ENCODE peak calls at places on chromosomes 16 and 17, in six cellular contexts. X is tibial nerve; Y is neural progenitor cell; A is mesenchymal stem cell; W is CD8-positive, alpha-beta memory T cell; Q is coronary artery. P is an unnamed sample.
A peak's percentile ranks its signal among the peaks of the same experiment; 100 is the strongest.

GRCh38 chr17:77054926-77055325 is 85.8 kb upstream of the SEC14L1 start:
- DNase-seq in Y (peak; percentile 16), X (no peak), A (no peak), W (no peak), Q (no peak), P (no peak)

GRCh38 chr16:71383054-71383773 is 24.7 kb downstream of the CALB2 start:
- DNase-seq in Q (no peak), A (no peak), Y (peak; percentile 43), W (no peak), X (no peak), P (no peak)

GRCh38 chr17:48715496-48716399 is 6.6 kb downstream of the PRAC1 start:
- DNase-seq in Y (no peak), A (peak; percentile 11), X (no peak), Q (no peak), W (no peak), P (no peak)

GRCh38 chr17:73338566-73339247 is 26.9 kb upstream of the CDC42EP4 start:
- DNase-seq in A (no peak), Y (no peak), Q (no peak), X (no peak), W (no peak), P (no peak)

GRCh38 chr16:58027341-58028167 is 2.0 kb downstream of the MMP15 start:
- DNase-seq in W (no peak), X (no peak), Q (no peak), Y (peak; percentile 87), A (peak; percentile 42), P (no peak)

GRCh38 chr17:13540546-13540945 is 61.2 kb downstream of the HS3ST3A1 start:
- DNase-seq in Y (no peak), W (no peak), A (no peak), Q (no peak), X (no peak), P (no peak)

GRCh38 chr17:59155439-59156177 is at the start of gene PRR11:
- DNase-seq in Y (peak; percentile 99), Q (no peak), W (no peak), X (peak; percentile 97), A (no peak), P (peak; percentile 100)

GRCh38 chr17:36629252-36629847 is 28.0 kb downstream of the MRM1 start:
- DNase-seq in A (peak; percentile 71), W (peak; percentile 69), Q (no peak), Y (peak; percentile 85), X (peak; percentile 77), P (peak; percentile 65)

DNA sequence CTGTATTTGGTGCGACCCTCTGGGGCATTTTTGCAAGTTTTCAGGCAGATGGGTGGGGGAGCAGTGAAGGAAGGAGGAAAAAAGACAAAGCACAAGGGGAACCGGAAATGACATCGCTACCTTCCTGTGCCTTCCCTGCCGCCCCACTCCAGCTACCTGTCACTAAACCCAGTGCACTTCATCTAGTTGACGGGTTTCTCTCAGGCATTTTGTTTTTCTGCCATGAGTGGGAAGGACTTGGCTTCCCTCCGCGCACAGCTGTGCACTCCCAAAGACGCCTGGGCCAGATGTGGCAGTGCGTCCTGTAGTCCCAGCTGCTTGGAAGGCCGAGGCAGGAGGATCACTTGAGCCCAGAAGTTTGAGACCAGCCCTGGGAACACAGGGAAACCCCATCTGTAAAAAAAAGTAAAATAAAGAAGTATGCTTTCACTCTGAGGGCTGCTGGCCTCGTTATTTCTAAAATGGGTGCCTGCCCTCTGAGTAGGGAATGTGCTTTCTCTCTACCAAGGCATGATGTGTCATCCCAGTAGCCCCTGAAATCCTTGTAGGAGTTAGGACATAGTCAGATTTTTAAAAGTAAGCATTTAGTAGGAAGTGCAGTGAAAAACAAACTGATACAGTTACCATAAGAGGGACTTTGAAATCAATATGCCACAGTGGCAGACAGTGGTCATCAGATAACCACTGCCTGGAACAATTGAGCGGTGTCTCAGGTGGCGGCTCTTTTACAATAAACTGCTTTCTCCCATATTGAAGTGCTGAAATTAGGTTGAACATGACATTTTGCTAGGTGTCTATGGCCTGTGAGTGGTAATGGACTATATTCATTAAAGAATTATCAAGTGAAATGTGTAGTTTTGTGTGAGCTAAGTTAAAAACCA is 214.4 kb downstream of the RPTOR start:
- DNase-seq in W (peak; percentile 51), Y (no peak), A (peak; percentile 70), Q (no peak), X (no peak), P (no peak)
- H3K27ac ChIP-seq in W (no peak overlapping the region), Y (no peak overlapping the region), A (no peak overlapping the region), Q (no peak overlapping the region), X (no peak overlapping the region), P (no peak overlapping the region)

GRCh38 chr17:4475001-4475400 is 23.7 kb upstream of the SPNS2 start:
- DNase-seq in X (no peak), W (no peak), Q (no peak), A (no peak), Y (no peak), P (no peak)

GRCh38 chr17:4475463-4475862 is 23.2 kb upstream of the SPNS2 start:
- DNase-seq in Y (no peak), W (no peak), Q (no peak), A (no peak), X (no peak), P (no peak)

GRCh38 chr17:4476017-4476416 is 22.7 kb upstream of the SPNS2 start:
- DNase-seq in W (no peak), X (no peak), A (no peak), Y (no peak), Q (no peak), P (no peak)

GRCh38 chr17:4477286-4477791 is 21.3 kb upstream of the SPNS2 start:
- DNase-seq in A (no peak), Y (peak; percentile 86), W (no peak), X (no peak), Q (no peak), P (no peak)

GRCh38 chr17:4476512-4477070 is 22.1 kb upstream of the SPNS2 start:
- DNase-seq in Y (peak; percentile 3), A (no peak), W (no peak), Q (no peak), X (no peak), P (no peak)
- H3K27ac ChIP-seq in Y (no peak overlapping the region), A (no peak overlapping the region), W (no peak overlapping the region), Q (no peak overlapping the region), X (no peak overlapping the region), P (no peak overlapping the region)

GRCh38 chr16:68664297-68664696 is 19.2 kb downstream of the CDH3 start:
- DNase-seq in Q (no peak), A (no peak), X (no peak), Y (no peak), W (no peak), P (no peak)
- H3K27ac ChIP-seq in Q (no peak overlapping the region), A (no peak overlapping the region), X (no peak overlapping the region), Y (no peak overlapping the region), W (no peak overlapping the region), P (no peak overlapping the region)

DNA sequence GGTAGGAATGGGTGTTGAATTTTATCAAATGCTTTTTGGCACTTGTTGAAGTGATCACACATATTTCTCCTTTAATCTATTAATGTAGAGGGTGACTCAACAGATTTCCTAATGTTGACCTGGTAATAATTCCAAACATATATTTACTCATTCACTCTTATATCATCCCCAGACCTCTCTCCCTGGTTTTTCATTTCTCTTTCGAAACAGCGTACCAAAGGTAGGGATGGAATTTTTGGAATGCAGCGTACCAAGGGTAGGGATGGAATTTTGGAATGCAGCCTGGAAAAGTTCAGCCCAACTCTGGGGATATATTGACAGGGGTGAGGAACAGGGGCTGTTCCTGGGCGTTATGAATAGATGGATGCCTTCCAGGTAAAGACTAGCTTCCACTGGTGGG is 7.3 kb downstream of the KIF18B start:
- DNase-seq in W (no peak), Q (no peak), Y (no peak), X (no peak), A (no peak), P (no peak)
- H3K27ac ChIP-seq in W (no peak overlapping the region), Q (no peak overlapping the region), Y (no peak overlapping the region), X (no peak overlapping the region), A (no peak overlapping the region), P (no peak overlapping the region)

DNA sequence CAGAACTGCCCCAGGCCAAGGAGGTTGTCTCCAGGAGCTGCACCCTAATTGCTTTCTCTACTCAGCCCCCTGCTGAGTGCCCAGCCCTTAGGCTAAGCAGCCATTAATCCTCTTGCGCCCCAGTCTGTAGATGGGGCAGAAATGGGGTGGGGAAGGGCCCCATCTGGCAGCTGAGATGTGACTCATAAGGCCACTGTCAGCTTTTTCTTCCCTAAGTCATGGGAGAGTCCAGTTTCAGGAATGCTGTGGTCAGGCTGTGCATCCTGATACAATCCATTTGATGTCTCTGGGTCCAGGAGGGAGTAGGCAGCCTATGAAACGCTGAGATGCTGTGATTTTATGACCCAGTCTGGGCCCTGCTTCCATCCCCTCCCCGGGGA is 12.3 kb downstream of the PLXDC1 start:
- DNase-seq in A (peak; percentile 90), X (no peak), Q (no peak), Y (no peak), W (no peak), P (no peak)
- H3K27ac ChIP-seq in A (peak overlapping the region; percentile 65), X (no peak overlapping the region), Q (no peak overlapping the region), Y (no peak overlapping the region), W (no peak overlapping the region), P (no peak overlapping the region)

DNA sequence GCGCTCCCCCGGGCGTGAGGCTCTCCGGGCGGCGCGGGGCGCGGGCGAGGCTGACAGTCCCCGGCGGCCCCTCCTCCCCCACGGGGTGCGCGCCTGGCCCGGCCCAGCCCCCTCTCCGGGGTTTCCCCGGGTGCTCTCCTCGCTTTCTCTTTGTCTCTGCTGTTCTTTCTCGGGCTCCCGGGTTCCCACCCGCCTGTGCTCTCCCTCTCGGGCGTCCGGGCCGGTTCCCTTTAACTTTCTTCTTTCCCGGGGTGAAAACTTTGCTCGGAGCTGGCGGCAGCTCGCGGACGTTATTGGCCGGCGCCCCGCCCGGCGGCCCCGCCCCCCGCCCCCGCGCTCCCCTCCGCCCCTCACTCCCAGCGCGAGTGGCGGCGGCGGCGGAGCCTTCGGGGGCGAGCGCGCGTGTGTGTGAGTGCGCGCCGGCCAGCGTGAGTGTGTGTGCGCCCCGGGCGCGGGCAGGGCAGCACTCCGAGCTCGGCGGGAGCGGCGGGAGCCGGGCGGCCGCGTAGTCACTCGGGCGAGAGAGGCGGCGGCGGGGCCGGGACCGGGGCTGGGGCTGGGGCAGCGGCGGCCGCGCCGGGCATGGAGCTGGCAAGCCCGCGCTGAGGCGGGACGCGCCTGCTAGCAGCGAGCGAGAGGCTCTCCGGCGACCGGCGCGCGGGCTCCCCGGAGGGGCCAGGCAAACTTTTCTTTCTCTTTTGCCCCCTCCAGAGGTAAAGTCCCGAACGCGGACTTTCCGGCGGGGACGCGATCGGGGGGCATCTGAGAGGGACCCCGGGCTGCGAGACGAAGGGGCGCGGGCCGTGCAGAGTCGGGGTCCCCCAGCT is at the start of gene NTN1:
- DNase-seq in A (peak; percentile 21), W (peak; percentile 54), Y (peak; percentile 83), X (peak; percentile 22), Q (no peak), P (no peak)
- H3K27ac ChIP-seq in A (no peak within 1 kb of the TSS), W (no peak within 1 kb of the TSS), Y (no peak within 1 kb of the TSS), X (peak within 1 kb of the TSS; percentile 83), Q (no peak within 1 kb of the TSS), P (peak within 1 kb of the TSS; percentile 44)